ENCODE peak calls at places on chromosomes 6 and 20, in ten cellular contexts. A is tibial nerve, O is sigmoid colon, S is heart left ventricle, V is uterus, D is Peyer's patch, B is gastrocnemius medialis, Q is thyroid gland, H is IMR-90, C is transverse colon. R is an unnamed sample.

GRCh38 chr6:38713812-38714211 is 1.3 kb upstream of the DNAH8 start:
- DNase-seq in H (no peak), A (no peak), Q (no peak), C (peak; percentile 34), O (no peak), D (peak; percentile 75), V (no peak), B (no peak), S (no peak), R (no peak)

GRCh38 chr6:163281661-163282060 is 132.9 kb upstream of the QKI start:
- DNase-seq in D (no peak), V (no peak), B (no peak), O (no peak), S (no peak), H (no peak), Q (no peak), A (no peak), C (no peak), R (no peak)

GRCh38 chr6:139879823-139880356 is 505.4 kb upstream of the CITED2 start:
- DNase-seq in B (no peak), D (no peak), H (no peak), S (no peak), C (no peak), Q (no peak), O (no peak), V (no peak), A (no peak), R (no peak)

GRCh38 chr20:62737271-62737761 is 28.7 kb downstream of the NTSR1 start:
- DNase-seq in D (peak; percentile 42), H (no peak), Q (peak; percentile 0), B (peak; percentile 4), O (no peak), A (no peak), S (no peak), V (no peak), C (peak; percentile 5), R (no peak)

GRCh38 chr6:101682937-101683336 is 289.4 kb downstream of the GRIK2 start:
- DNase-seq in H (no peak), O (no peak), V (no peak), A (no peak), D (no peak), Q (no peak), S (no peak), B (no peak), C (no peak), R (no peak)

GRCh38 chr6:106287215-106287614 is 38.3 kb downstream of the ATG5 start:
- DNase-seq in S (no peak), O (no peak), D (no peak), V (no peak), Q (peak; percentile 32), B (no peak), C (no peak), H (no peak), A (no peak), R (no peak)

GRCh38 chr20:3046677-3047462 is 1.0 kb downstream of the MRPS26 start:
- DNase-seq in Q (peak; percentile 75), O (no peak), V (no peak), B (no peak), D (no peak), H (no peak), S (no peak), C (no peak), A (no peak), R (no peak)

GRCh38 chr20:45911486-45912343 is at the start of gene PLTP:
- DNase-seq in H (peak; percentile 57), V (peak; percentile 83), Q (peak; percentile 32), S (peak; percentile 79), B (peak; percentile 62), D (peak; percentile 71), A (peak; percentile 58), O (peak; percentile 92), C (peak; percentile 60), R (peak; percentile 69)

GRCh38 chr6:151757506-151757955 is 50.0 kb upstream of the ESR1 start:
- DNase-seq in C (peak; percentile 29), B (no peak), D (no peak), A (no peak), Q (no peak), O (no peak), H (no peak), V (no peak), S (no peak), R (no peak)

GRCh38 chr6:28947831-28948270 is 24.1 kb upstream of the TRIM27 start:
- DNase-seq in V (no peak), A (no peak), O (no peak), D (no peak), C (peak; percentile 52), B (no peak), S (no peak), Q (peak; percentile 51), H (peak; percentile 59), R (no peak)

GRCh38 chr6:167337231-167337630 is 12.3 kb downstream of the TTLL2 start:
- DNase-seq in C (no peak), O (no peak), A (no peak), D (no peak), H (no peak), S (no peak), Q (no peak), B (no peak), V (no peak), R (no peak)
- H3K27me3 ChIP-seq in C (no peaks in the 10 kb centered on the region), O (no peaks in the 10 kb centered on the region), A (no peaks in the 10 kb centered on the region), D (no peaks in the 10 kb centered on the region), H (no peaks in the 10 kb centered on the region), S (no peaks in the 10 kb centered on the region), Q (no peaks in the 10 kb centered on the region), B (no peaks in the 10 kb centered on the region), V (no peaks in the 10 kb centered on the region), R (no peaks in the 10 kb centered on the region)

DNA sequence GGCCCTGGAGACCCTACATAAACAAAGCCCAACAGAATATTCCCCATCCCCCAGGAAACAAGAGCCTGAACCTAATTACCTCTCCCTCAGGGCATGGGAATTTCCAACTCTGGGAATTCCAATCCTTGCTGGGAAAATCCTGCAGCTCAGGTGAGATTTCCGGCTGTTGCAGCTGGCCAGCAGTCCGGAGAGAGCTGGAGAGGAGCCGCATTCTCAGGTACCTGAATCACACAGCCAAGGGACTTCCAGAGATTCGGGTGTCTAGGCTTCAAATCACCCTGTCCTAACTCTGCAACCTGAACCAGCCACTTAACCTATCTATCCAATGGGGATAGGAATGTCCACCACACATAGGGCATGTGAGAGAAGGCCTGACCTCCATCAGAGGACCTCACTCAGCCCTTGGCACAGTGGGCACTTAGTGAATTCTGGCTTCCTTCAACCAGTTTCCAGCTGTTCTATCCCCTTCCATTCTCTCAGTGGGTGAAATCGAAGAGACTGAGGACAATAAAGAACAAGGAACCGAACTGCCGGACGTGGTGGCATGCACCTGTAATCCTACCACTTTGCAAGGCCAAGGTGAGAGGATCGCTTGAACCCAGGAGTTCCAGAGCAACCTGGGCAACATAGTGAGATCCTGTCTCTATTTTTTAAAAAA is 3.2 kb downstream of the TNF start:
- DNase-seq in H (no peak), Q (no peak), C (no peak), B (no peak), A (no peak), O (no peak), D (no peak), S (no peak), V (no peak), R (no peak)
- TF ChIP-seq POLR2A in H (no peak), Q (no peak), C (no peak), B (no peak), A (no peak), O (no peak), D (no peak), S (no peak), V (no peak), R (no peak)

GRCh38 chr6:43059168-43060033 is at the start of the genes KLC4 and MRPL2:
- DNase-seq in H (peak; percentile 98), A (peak; percentile 97), B (peak; percentile 99), S (peak; percentile 98), Q (peak; percentile 99), V (peak; percentile 99), D (peak; percentile 99), O (peak; percentile 99), C (peak; percentile 99), R (peak; percentile 99)

GRCh38 chr6:43062818-43063217 is 3.4 kb downstream of the KLC4 start:
- DNase-seq in Q (no peak), V (no peak), S (no peak), C (no peak), B (no peak), A (no peak), O (no peak), D (no peak), H (no peak), R (no peak)

GRCh38 chr6:43061861-43062260 is 2.4 kb downstream of the KLC4 start:
- DNase-seq in C (no peak), A (no peak), D (no peak), V (no peak), O (no peak), S (no peak), H (peak; percentile 44), B (no peak), Q (no peak), R (no peak)

GRCh38 chr6:43060034-43060754 is 763 bp downstream of the KLC4 start:
- DNase-seq in Q (peak; percentile 57), A (no peak), D (peak; percentile 93), H (no peak), B (peak; percentile 41), V (no peak), O (no peak), C (peak; percentile 88), S (no peak), R (peak; percentile 83)

GRCh38 chr6:43060755-43061633 is 1.6 kb downstream of the KLC4 start:
- DNase-seq in H (no peak), Q (no peak), O (no peak), V (no peak), D (no peak), C (no peak), S (no peak), B (no peak), A (no peak), R (peak; percentile 24)
- H3K27me3 ChIP-seq in H (no peaks in the 10 kb centered on the region), Q (no peaks in the 10 kb centered on the region), O (no peaks in the 10 kb centered on the region), V (no peaks in the 10 kb centered on the region), D (no peaks in the 10 kb centered on the region), C (no peaks in the 10 kb centered on the region), S (no peaks in the 10 kb centered on the region), B (no peaks in the 10 kb centered on the region), A (no peaks in the 10 kb centered on the region), R (no peaks in the 10 kb centered on the region)

GRCh38 chr20:44069203-44069931 is 117.6 kb downstream of the JPH2 start:
- DNase-seq in O (no peak), D (peak; percentile 83), Q (no peak), V (no peak), S (no peak), B (no peak), C (peak; percentile 59), H (no peak), A (no peak), R (peak; percentile 55)
- TF ChIP-seq POLR2A in O (no peak), D (no peak), Q (no peak), V (no peak), S (no peak), B (no peak), C (no peak), H (no peak), A (no peak), R (no peak)

R was measured in right lobe of liver.